ENCODE peak calls at places on chromosomes 6 and 20, in seven cellular contexts. H is SJSA1; O is CD4-positive, alpha-beta memory T cell; L is GM23248; J is body of pancreas; P is A549; R is heart left ventricle. N is an unnamed sample.
A peak's percentile ranks its signal among the peaks of the same experiment; 100 is the strongest.

GRCh38 chr6:99591673-99592364 is 14.8 kb upstream of the PRDM13 start:
- DNase-seq in P (no peak), O (no peak), J (no peak), H (no peak), L (no peak), R (no peak), N (no peak)

GRCh38 chr20:45223136-45223535 is 2.0 kb downstream of the SEMG2 start:
- DNase-seq in J (no peak), H (no peak), P (no peak), R (no peak), L (no peak), O (no peak), N (no peak)

GRCh38 chr6:37942606-37943376 is 123.3 kb downstream of the ZFAND3 start:
- DNase-seq in P (no peak), H (no peak), J (no peak), O (no peak), L (no peak), R (no peak), N (no peak)

GRCh38 chr20:55067158-55067825 is 591.9 kb downstream of the DOK5 start:
- DNase-seq in J (no peak), H (no peak), R (peak; percentile 5), L (no peak), O (no peak), P (no peak), N (no peak)

GRCh38 chr6:98824163-98824906 is 10.0 kb upstream of the POU3F2 start:
- DNase-seq in H (no peak), L (no peak), P (no peak), J (no peak), O (no peak), R (no peak), N (no peak)

GRCh38 chr6:88855521-88856152 is 107.8 kb downstream of the RNGTT start:
- DNase-seq in H (no peak), J (no peak), R (no peak), P (no peak), L (no peak), O (no peak), N (no peak)

GRCh38 chr6:7311171-7311570 is 1.8 kb downstream of the SSR1 start:
- DNase-seq in J (no peak), H (no peak), O (no peak), L (peak; percentile 32), R (no peak), P (no peak), N (no peak)

GRCh38 chr6:43827898-43828297 is 57.9 kb downstream of the VEGFA start:
- DNase-seq in J (no peak), R (no peak), P (no peak), H (no peak), O (no peak), L (no peak), N (no peak)

GRCh38 chr20:44548171-44548678 is 26.4 kb upstream of the SERINC3 start:
- DNase-seq in R (no peak), H (no peak), O (no peak), L (peak; percentile 59), J (no peak), P (no peak), N (no peak)

GRCh38 chr6:36759177-36759757 is 61.6 kb downstream of the RAB44 start:
- DNase-seq in P (peak; percentile 82), O (peak; percentile 77), L (peak; percentile 84), J (peak; percentile 86), H (peak; percentile 78), R (peak; percentile 81), N (peak; percentile 62)

GRCh38 chr20:37291724-37292126 is 2.3 kb downstream of the MANBAL start:
- DNase-seq in O (no peak), J (no peak), R (no peak), H (no peak), L (no peak), P (no peak), N (no peak)

GRCh38 chr6:43911625-43912577 is 141.9 kb downstream of the VEGFA start:
- DNase-seq in O (no peak), H (no peak), P (no peak), R (no peak), L (no peak), J (no peak), N (no peak)

GRCh38 chr6:128390168-128390567 is 130.2 kb downstream of the PTPRK start:
- DNase-seq in O (no peak), R (no peak), L (no peak), P (no peak), J (no peak), H (no peak), N (no peak)

GRCh38 chr20:36298061-36298460 is 8.1 kb upstream of the DLGAP4 start:
- DNase-seq in L (no peak), R (no peak), J (no peak), H (peak; percentile 18), O (no peak), P (no peak), N (no peak)

GRCh38 chr20:14319704-14320103 is 17.7 kb downstream of the FLRT3 start:
- DNase-seq in J (no peak), H (no peak), L (no peak), R (no peak), P (no peak), O (no peak), N (no peak)

GRCh38 chr6:158911746-158912158 is 88.2 kb downstream of the RSPH3 start:
- DNase-seq in H (no peak), R (no peak), O (peak; percentile 24), J (no peak), P (no peak), L (no peak), N (no peak)

GRCh38 chr6:158914923-158915322 is 85.1 kb downstream of the RSPH3 start:
- DNase-seq in R (no peak), L (no peak), O (no peak), P (no peak), J (no peak), H (no peak), N (no peak)

GRCh38 chr6:158912591-158912990 is 87.4 kb downstream of the RSPH3 start:
- DNase-seq in P (no peak), O (no peak), L (no peak), R (no peak), J (no peak), H (no peak), N (no peak)

DNA sequence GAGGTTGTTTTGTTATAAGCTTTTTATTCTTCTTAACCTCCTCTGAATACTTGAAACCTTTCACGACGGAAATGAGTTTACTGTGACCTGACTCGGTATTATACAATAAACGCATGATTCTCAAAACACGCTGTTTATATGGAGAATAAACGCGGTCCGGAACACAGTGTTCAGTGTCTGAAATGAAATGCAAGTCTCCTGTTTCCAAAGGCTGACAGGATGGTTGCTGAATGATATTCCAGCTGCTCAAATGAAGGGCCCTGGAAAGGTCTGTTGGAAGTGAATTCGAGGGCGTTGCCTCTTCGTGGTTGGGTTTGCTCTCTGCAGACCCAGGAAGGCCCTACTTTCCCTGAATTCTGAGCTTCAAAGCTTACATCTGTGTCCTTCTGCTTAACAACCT is 83.4 kb downstream of the RSPH3 start:
- DNase-seq in L (no peak), H (no peak), R (no peak), O (no peak), J (no peak), P (no peak), N (no peak)
- H3K4me1 ChIP-seq in L (no peaks in the 10 kb centered on the region), H (peaks cover 8% of the 10 kb centered on the region), R (no peaks in the 10 kb centered on the region), O (peaks cover 33% of the 10 kb centered on the region), J (no peaks in the 10 kb centered on the region), P (peaks cover 8% of the 10 kb centered on the region), N (peaks cover 15% of the 10 kb centered on the region)

GRCh38 chr6:82068721-82069120 is 178.8 kb downstream of the IBTK start:
- DNase-seq in P (no peak), L (no peak), R (no peak), O (no peak), H (no peak), J (no peak), N (no peak)

GRCh38 chr6:82062219-82062618 is 185.3 kb downstream of the IBTK start:
- DNase-seq in H (no peak), P (no peak), L (no peak), R (no peak), J (no peak), O (no peak), N (no peak)

GRCh38 chr6:82066196-82066595 is 181.3 kb downstream of the IBTK start:
- DNase-seq in O (no peak), R (no peak), H (no peak), L (no peak), P (no peak), J (no peak), N (no peak)

GRCh38 chr6:82072113-82072512 is 175.4 kb downstream of the IBTK start:
- DNase-seq in P (no peak), L (peak; percentile 25), J (no peak), R (no peak), H (no peak), O (no peak), N (no peak)

DNA sequence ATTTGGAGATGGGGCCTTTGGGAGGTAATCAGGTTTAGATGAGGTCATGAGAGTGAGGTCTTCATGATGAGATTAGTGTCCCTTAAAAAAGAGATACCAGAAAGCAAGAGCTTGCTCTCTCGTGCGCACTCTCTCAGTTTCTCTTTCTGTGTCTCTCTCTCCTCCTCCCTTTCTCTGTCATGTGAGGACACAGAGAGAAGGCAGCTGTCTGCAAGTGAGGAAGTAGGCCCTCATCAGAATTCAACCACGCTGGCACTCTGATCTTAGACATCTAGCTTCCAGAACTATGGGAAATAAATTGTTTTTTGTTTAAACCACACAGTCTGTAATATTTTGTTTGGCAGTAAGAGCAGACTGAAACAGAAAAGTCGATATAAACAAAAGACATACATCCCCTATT is 180.5 kb downstream of the IBTK start:
- DNase-seq in H (no peak), J (no peak), L (peak; percentile 7), P (no peak), O (no peak), R (peak; percentile 16), N (no peak)
- H3K27ac ChIP-seq in H (no peak overlapping the region), J (no peak overlapping the region), L (no peak overlapping the region), P (no peak overlapping the region), O (no peak overlapping the region), R (no peak overlapping the region), N (no peak overlapping the region)

GRCh38 chr20:48012401-48012974 is 227.2 kb upstream of the SULF2 start:
- DNase-seq in P (no peak), J (no peak), O (no peak), H (no peak), R (no peak), L (peak; percentile 78), N (no peak)
- H3K9me3 ChIP-seq in P (peaks cover 31% of the 10 kb centered on the region), J (no peaks in the 10 kb centered on the region), O (no peaks in the 10 kb centered on the region), H (peaks cover 13% of the 10 kb centered on the region), R (peaks cover 11% of the 10 kb centered on the region), L (no peaks in the 10 kb centered on the region), N (peaks cover 5% of the 10 kb centered on the region)

DNA sequence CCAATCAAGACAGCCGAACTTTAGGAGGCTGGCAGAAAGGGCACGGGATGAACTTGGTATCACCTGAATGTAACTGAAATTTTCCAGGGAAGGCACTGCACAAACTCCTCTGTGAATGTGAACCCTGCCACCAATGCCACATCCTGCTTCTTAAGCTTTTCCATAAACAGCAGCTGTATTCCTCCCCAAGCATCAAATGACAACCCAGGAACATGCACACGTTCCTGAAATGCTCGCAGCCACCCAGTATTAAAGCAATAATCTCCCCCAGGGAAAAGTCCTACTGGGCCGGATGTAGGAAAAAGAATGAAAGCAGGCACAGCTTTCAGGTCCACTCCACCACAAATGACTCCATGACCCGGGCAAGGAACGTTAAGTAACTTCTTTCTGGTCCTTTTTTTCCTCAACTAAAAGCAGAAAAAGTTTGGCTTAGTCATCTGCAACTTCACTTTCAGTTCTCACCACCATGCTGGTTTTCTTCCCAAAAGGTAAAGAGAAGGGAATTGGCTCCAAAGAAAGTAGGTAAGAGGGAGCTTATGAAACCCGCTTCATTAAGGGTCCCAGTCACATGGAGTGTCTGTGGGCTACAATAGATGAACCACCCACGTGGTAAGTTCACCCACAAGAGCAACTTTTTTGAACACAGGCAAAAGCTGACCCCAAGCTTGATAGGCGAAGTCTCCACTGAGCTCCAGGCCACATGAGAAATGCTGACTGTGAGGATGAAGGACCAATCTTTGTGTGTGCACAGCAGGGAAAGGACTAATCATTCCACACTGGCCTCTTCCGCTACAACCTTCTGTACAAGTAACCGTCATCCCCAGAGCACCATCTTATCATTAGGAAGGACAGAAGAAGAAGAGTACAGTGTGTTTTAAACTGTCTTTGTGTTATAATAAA is 90.1 kb downstream of the HIVEP2 start:
- DNase-seq in H (no peak), O (no peak), P (no peak), R (no peak), L (no peak), J (no peak), N (no peak)
- H3K4me1 ChIP-seq in H (peaks cover 38% of the 10 kb centered on the region), O (peaks cover 99% of the 10 kb centered on the region), P (peaks cover 12% of the 10 kb centered on the region), R (peaks cover 34% of the 10 kb centered on the region), L (peaks cover 26% of the 10 kb centered on the region), J (peaks cover 25% of the 10 kb centered on the region), N (peaks cover 76% of the 10 kb centered on the region)